ENCODE peak calls at places on chromosomes 7 and 10, in eight cellular contexts. A is adrenal gland, W is heart right ventricle, R is lower leg skin, M is HepG2, G is astrocyte, T is fibroblast of the aortic adventitia, D is right lobe of liver. F is an unnamed sample.

GRCh38 chr10:32256613-32257437 is 90.1 kb downstream of the EPC1 start:
- DNase-seq in A (peak), W (peak), R (peak), M (peak), G (no peak), T (peak), D (peak), F (peak)

GRCh38 chr7:127252736-127253288 is at the start of gene GRM8:
- DNase-seq in A (peak), W (peak), R (no peak), M (peak), G (peak), T (peak), D (peak), F (no peak)

GRCh38 chr10:101660268-101660667 is 34.7 kb downstream of the FBXW4 start:
- DNase-seq in A (no peak), W (no peak), R (no peak), M (no peak), G (no peak), T (no peak), D (no peak), F (no peak)

GRCh38 chr7:151416921-151417320 is 7.1 kb upstream of the WDR86 start:
- DNase-seq in A (no peak), W (no peak), R (no peak), M (no peak), G (no peak), T (no peak), D (no peak), F (no peak)

GRCh38 chr10:48234295-48234694 is 40.2 kb downstream of the FRMPD2 start:
- DNase-seq in A (no peak), W (no peak), R (peak), M (no peak), G (no peak), T (no peak), D (no peak), F (no peak)

GRCh38 chr7:98617960-98618418 is 904 bp downstream of the NPTX2 start:
- DNase-seq in A (no peak), W (no peak), R (no peak), M (no peak), G (no peak), T (no peak), D (no peak), F (no peak)

GRCh38 chr7:20260219-20260618 is 43.0 kb upstream of the MACC1 start:
- DNase-seq in A (no peak), W (peak), R (no peak), M (no peak), G (peak), T (peak), D (no peak), F (no peak)

GRCh38 chr10:109773818-109774440 is 149.4 kb downstream of the XPNPEP1 start:
- DNase-seq in A (no peak), W (no peak), R (no peak), M (peak), G (no peak), T (peak), D (no peak), F (peak)

GRCh38 chr7:57416601-57417358 is 33.2 kb upstream of the ZNF716 start:
- DNase-seq in A (no peak), W (no peak), R (peak), M (no peak), G (no peak), T (no peak), D (no peak), F (no peak)

GRCh38 chr10:88131561-88132139 is 268.2 kb downstream of the PTEN start:
- DNase-seq in A (peak), W (peak), R (peak), M (no peak), G (peak), T (peak), D (no peak), F (peak)

GRCh38 chr7:64630496-64630895 is 35.4 kb upstream of the ZNF107 start:
- DNase-seq in A (no peak), W (no peak), R (peak), M (peak), G (no peak), T (peak), D (no peak), F (peak)

GRCh38 chr10:62992145-62992721 is 140.9 kb upstream of the NRBF2 start:
- DNase-seq in A (no peak), W (peak), R (no peak), M (no peak), G (peak), T (peak), D (no peak), F (no peak)

GRCh38 chr10:90751107-90751997 is 106.5 kb downstream of the HTR7 start:
- DNase-seq in A (peak), W (no peak), R (peak), M (peak), G (no peak), T (peak), D (peak), F (peak)

GRCh38 chr10:110989016-110989415 is 69.6 kb downstream of the SHOC2 start:
- DNase-seq in A (no peak), W (no peak), R (no peak), M (no peak), G (peak), T (peak), D (no peak), F (no peak)

GRCh38 chr7:108535257-108535656 is 9.3 kb upstream of the PNPLA8 start:
- DNase-seq in A (no peak), W (no peak), R (no peak), M (no peak), G (no peak), T (no peak), D (no peak), F (no peak)
- TF ChIP-seq CTCF in A (no peak), W (no peak), R (no peak), M (no peak), G (no peak), T (no peak), D (no peak), F (no peak)

GRCh38 chr7:100435401-100436304 is 644 bp downstream of the PPP1R35 start:
- DNase-seq in A (no peak), W (peak), R (peak), M (no peak), G (no peak), T (no peak), D (peak), F (peak)
- H3K4me3 ChIP-seq in A (peak), W (peak), R (peak), M (peak), G (peak), T (peak), D (peak), F (peak)

DNA sequence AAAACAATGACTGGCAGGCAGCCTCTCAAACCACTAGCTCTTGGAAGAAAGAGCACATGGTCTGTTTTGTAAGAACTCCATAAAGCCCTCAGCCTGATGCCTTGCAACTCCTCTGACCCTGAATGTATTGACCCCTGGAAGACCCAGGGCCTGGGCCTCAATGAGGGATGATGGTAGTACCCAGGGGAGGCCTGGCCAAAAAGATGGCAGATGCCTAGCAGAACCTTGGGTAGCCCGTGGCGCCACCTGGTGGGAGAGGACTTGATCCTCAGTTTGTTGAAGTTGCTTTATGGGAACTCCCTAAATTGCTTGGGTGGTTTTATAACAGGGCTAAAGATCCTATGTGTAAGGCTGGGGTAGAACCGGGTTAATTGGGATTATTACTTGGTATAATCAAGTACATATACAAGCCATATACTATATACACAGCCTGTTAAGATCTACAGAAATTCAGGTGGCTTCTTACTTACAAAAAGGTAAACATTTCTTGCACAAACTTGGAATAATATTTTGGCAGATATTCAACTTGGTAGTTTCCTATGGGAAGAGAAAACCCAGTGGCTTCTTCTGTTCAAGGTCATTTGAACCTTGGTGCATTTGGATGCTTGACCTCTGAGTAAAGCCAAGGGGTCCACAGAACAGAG is 95.8 kb upstream of the CACUL1 start:
- DNase-seq in A (peak), W (peak), R (peak), M (peak), G (no peak), T (peak), D (peak), F (peak)
- TF ChIP-seq CTCF in A (peak), W (peak), R (no peak), M (peak), G (peak), T (peak), D (peak), F (peak)

GRCh38 chr10:52597189-52597863 is 175.3 kb downstream of the MBL2 start:
- DNase-seq in A (no peak), W (no peak), R (no peak), M (no peak), G (no peak), T (peak), D (no peak), F (no peak)
- H3K4me3 ChIP-seq in A (no peak), W (no peak), R (no peak), M (no peak), G (no peak), T (peak), D (no peak), F (peak)

GRCh38 chr10:97683556-97684357 is 3.3 kb downstream of the AVPI1 start:
- DNase-seq in A (peak), W (no peak), R (no peak), M (no peak), G (peak), T (peak), D (no peak), F (no peak)

GRCh38 chr10:97686962-97687784 is at the start of gene AVPI1:
- DNase-seq in A (peak), W (peak), R (peak), M (peak), G (peak), T (peak), D (peak), F (peak)

GRCh38 chr10:97686301-97686961 is 610 bp downstream of the AVPI1 start:
- DNase-seq in A (no peak), W (no peak), R (peak), M (no peak), G (no peak), T (no peak), D (no peak), F (peak)

GRCh38 chr10:97684866-97685394 is 2.1 kb downstream of the AVPI1 start:
- DNase-seq in A (no peak), W (no peak), R (no peak), M (peak), G (no peak), T (peak), D (no peak), F (no peak)

DNA sequence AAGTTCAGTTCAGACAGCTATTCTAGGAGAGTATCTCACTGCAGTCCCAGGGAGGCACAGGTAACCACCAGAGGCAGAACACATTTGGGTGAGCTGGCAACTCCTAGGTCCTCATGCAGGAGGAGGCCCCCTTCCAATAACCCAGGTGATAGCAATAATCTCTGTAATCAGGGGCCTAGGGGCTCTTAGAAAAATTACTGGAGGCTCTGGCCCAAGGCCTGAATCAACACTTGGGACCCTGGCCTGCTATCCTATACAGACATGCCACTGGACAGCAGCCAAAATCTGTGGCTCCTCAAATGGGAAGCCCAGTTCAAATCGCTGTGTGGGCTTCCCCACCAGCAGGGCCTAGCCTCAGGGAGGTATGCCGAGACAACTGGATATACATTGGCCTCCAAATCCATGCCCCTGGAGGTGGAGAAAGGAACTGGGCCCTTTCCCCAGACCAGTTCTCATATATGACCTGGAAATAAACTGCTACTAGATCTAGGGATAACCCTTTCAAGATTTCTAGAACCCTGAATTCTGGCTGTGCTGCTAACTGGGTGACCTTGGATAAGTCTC is 1.6 kb downstream of the AVPI1 start:
- DNase-seq in A (peak), W (no peak), R (no peak), M (peak), G (no peak), T (peak), D (peak), F (no peak)
- TF ChIP-seq CTCF in A (peak), W (peak), R (no peak), M (peak), G (no peak), T (peak), D (peak), F (no peak)

GRCh38 chr10:92238586-92239098 is 52.2 kb downstream of the CPEB3 start:
- DNase-seq in A (peak), W (no peak), R (peak), M (peak), G (peak), T (peak), D (peak), F (no peak)
- H3K4me3 ChIP-seq in A (peak), W (peak), R (peak), M (peak), G (peak), T (peak), D (peak), F (peak)

GRCh38 chr10:116764979-116765378 is 22.6 kb upstream of the HSPA12A start:
- DNase-seq in A (no peak), W (no peak), R (no peak), M (no peak), G (no peak), T (no peak), D (no peak), F (no peak)

GRCh38 chr10:116768786-116769185 is 26.4 kb upstream of the HSPA12A start:
- DNase-seq in A (no peak), W (no peak), R (peak), M (no peak), G (no peak), T (no peak), D (no peak), F (no peak)

GRCh38 chr10:116765549-116766162 is 23.3 kb upstream of the HSPA12A start:
- DNase-seq in A (peak), W (no peak), R (no peak), M (no peak), G (no peak), T (peak), D (no peak), F (no peak)

GRCh38 chr10:116767235-116767634 is 24.9 kb upstream of the HSPA12A start:
- DNase-seq in A (peak), W (no peak), R (no peak), M (no peak), G (no peak), T (peak), D (no peak), F (no peak)

DNA sequence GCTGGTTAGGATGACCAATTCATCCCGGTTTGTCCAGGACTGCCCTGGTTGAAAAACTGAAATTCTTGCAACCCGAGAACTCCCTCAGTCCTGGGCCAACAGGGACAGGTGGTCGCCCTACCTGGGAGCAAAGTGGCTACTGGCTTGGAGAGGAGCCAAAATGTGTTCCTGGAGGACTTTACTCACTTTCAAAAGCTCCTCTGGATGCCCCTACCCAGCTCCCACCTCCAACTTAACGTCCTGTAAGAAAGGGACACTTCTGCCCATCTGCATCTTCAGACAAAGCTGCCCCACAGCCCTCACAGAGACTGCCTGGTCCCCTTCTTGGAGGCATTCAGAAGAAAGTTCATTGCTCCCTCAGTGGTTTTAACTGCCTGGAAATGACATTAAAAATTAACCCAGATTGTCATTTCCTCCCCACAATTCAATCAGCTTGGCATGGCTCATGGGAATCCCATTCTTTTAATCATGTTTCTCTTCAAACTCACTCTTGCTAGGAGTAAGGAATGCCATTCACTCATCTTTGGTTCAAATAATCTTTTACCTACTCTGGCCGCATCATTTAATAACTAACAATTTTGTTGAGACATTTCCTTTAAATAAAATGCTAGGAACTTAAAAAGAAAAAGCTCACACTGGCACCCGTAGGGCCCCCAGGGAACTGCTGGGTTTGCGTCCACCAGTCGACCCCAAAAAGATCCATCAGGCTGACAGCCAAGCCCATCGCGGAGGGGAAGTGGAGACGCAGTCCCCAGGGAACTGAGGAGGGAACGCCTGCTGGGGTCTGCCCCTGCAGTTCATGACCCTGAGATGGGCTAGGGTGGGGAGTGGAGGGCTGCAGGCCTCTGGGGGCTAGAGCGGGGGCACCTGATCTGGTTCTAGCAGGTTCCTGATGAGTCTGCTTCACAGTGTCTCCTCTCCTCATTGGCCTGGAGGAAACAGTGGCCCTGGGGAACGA is 24.2 kb upstream of the HSPA12A start:
- DNase-seq in A (no peak), W (no peak), R (no peak), M (no peak), G (no peak), T (no peak), D (no peak), F (no peak)
- TF ChIP-seq CTCF in A (no peak), W (no peak), R (no peak), M (no peak), G (no peak), T (no peak), D (no peak), F (no peak)

GRCh38 chr7:77200542-77200941 is 923 bp upstream of the FGL2 start:
- DNase-seq in A (no peak), W (no peak), R (no peak), M (no peak), G (no peak), T (no peak), D (no peak), F (no peak)
- H3K4me3 ChIP-seq in A (no peak), W (no peak), R (no peak), M (no peak), G (no peak), T (no peak), D (no peak), F (no peak)

GRCh38 chr7:81957517-81957916 is 187.7 kb upstream of the HGF start:
- DNase-seq in A (no peak), W (no peak), R (no peak), M (no peak), G (no peak), T (no peak), D (no peak), F (no peak)

GRCh38 chr7:81960026-81960425 is 190.2 kb upstream of the HGF start:
- DNase-seq in A (no peak), W (no peak), R (no peak), M (no peak), G (no peak), T (peak), D (no peak), F (no peak)

DNA sequence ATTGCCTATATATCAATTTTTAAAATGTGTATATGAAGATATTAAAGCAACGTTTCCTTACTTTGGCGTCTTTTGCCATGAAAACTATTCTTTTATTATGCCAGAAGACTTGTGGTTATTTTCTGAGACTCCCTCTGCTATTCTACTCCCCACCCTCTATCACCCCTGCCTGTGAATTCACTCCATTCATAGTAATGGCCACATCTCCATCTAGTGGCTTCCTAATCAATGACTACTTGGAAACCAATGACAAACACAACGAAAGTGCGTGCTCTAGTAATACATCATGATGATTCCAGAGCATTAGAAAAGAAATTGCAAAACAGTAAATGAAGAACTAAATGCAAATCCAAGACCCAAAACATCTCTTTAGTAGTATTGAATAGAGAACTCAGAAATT is 186.7 kb upstream of the HGF start:
- DNase-seq in A (no peak), W (peak), R (no peak), M (peak), G (peak), T (peak), D (no peak), F (peak)
- TF ChIP-seq CTCF in A (peak), W (peak), R (no peak), M (peak), G (peak), T (peak), D (peak), F (peak)

GRCh38 chr7:44846816-44847508 is 925 bp downstream of the H2AZ2 start:
- DNase-seq in A (no peak), W (no peak), R (no peak), M (no peak), G (no peak), T (no peak), D (no peak), F (no peak)

GRCh38 chr7:44847509-44847919 is 373 bp downstream of the H2AZ2 start:
- DNase-seq in A (peak), W (peak), R (peak), M (peak), G (peak), T (peak), D (peak), F (peak)

GRCh38 chr7:44847920-44848634 is at the start of gene H2AZ2:
- DNase-seq in A (peak), W (peak), R (peak), M (peak), G (peak), T (peak), D (peak), F (peak)

GRCh38 chr7:44852590-44852989 is 4.7 kb upstream of the H2AZ2 start:
- DNase-seq in A (no peak), W (no peak), R (no peak), M (no peak), G (no peak), T (no peak), D (no peak), F (no peak)

GRCh38 chr7:44849277-44850210 is 1.7 kb upstream of the H2AZ2 start:
- DNase-seq in A (no peak), W (no peak), R (no peak), M (no peak), G (peak), T (peak), D (no peak), F (no peak)
- H3K4me3 ChIP-seq in A (no peak), W (no peak), R (no peak), M (peak), G (no peak), T (no peak), D (no peak), F (peak)

F was measured in LNCaP clone FGC.